ENCODE peak calls at places on chromosomes 7 and 10, in eight cellular contexts. W is fibroblast of the aortic adventitia; B is left ventricle myocardium inferior; F is CD8-positive, alpha-beta T cell; M is PC-3; N is CD4-positive, CD25-positive, alpha-beta regulatory T cell; S is lower leg skin; T is suprapubic skin. U is an unnamed sample.

GRCh38 chr7:117148971-117149370 is 173.9 kb downstream of the WNT2 start:
- DNase-seq in W (no peak), F (no peak), T (no peak), S (no peak), M (no peak), B (no peak), N (no peak), U (no peak)

GRCh38 chr7:75757298-75757676 is 14.7 kb downstream of the CCL26 start:
- DNase-seq in N (no peak), T (no peak), M (no peak), S (no peak), B (no peak), F (no peak), W (no peak), U (no peak)

GRCh38 chr10:25493122-25493893 is 318.5 kb downstream of the GPR158 start:
- DNase-seq in T (no peak), S (no peak), F (no peak), W (peak), B (no peak), N (no peak), M (peak), U (peak)

GRCh38 chr10:128278362-128278761 is 152.1 kb upstream of the MKI67 start:
- DNase-seq in B (no peak), N (no peak), S (no peak), T (no peak), F (no peak), M (no peak), W (no peak), U (no peak)

GRCh38 chr10:95476482-95477174 is 84.5 kb downstream of the SORBS1 start:
- DNase-seq in N (no peak), M (no peak), T (no peak), S (peak), W (no peak), B (no peak), F (no peak), U (no peak)

GRCh38 chr10:11095374-11095785 is 77.7 kb downstream of the CELF2 start:
- DNase-seq in B (no peak), T (no peak), W (no peak), F (no peak), M (no peak), N (no peak), S (no peak), U (no peak)

GRCh38 chr10:101780818-101781654 is 2.2 kb downstream of the NPM3 start:
- DNase-seq in N (peak), T (peak), M (peak), F (peak), W (peak), S (peak), B (peak), U (no peak)

GRCh38 chr7:26688388-26688787 is 176.0 kb downstream of the SKAP2 start:
- DNase-seq in B (no peak), M (no peak), N (no peak), F (no peak), S (no peak), W (no peak), T (no peak), U (no peak)

GRCh38 chr10:5590816-5591215 is 66.1 kb downstream of the CALML3 start:
- DNase-seq in F (no peak), S (no peak), B (no peak), W (no peak), M (no peak), T (no peak), N (no peak), U (no peak)

GRCh38 chr10:132223156-132223590 is 36.4 kb downstream of the DPYSL4 start:
- DNase-seq in W (peak), N (peak), F (peak), B (peak), T (no peak), M (peak), S (peak), U (no peak)

GRCh38 chr7:43884617-43885016 is 15.3 kb upstream of the MRPS24 start:
- DNase-seq in B (no peak), T (no peak), S (no peak), M (no peak), F (no peak), N (no peak), W (no peak), U (no peak)

GRCh38 chr7:27944626-27945025 is 204.7 kb downstream of the TAX1BP1 start:
- DNase-seq in W (peak), F (no peak), B (no peak), N (no peak), S (no peak), T (no peak), M (no peak), U (no peak)

GRCh38 chr10:76085773-76086570 is 654.5 kb downstream of the LRMDA start:
- DNase-seq in M (no peak), T (no peak), N (no peak), S (no peak), B (no peak), F (no peak), W (no peak), U (no peak)

GRCh38 chr10:101126684-101127628 is 4.1 kb upstream of the TLX1 start:
- DNase-seq in F (no peak), N (no peak), S (no peak), B (no peak), T (no peak), W (no peak), M (no peak), U (no peak)

GRCh38 chr7:114933665-114934064 is 11.8 kb downstream of the MDFIC start:
- DNase-seq in W (no peak), N (no peak), T (no peak), S (no peak), B (no peak), F (no peak), M (no peak), U (no peak)

GRCh38 chr10:70540089-70540788 is 61.7 kb downstream of the PALD1 start:
- DNase-seq in S (no peak), T (no peak), M (peak), B (no peak), F (no peak), W (peak), N (no peak), U (no peak)

GRCh38 chr10:10209152-10209551 is 808.5 kb upstream of the CELF2 start:
- DNase-seq in B (peak), S (no peak), M (no peak), T (no peak), F (no peak), W (peak), N (no peak), U (peak)

GRCh38 chr10:1536341-1536740 is 201.0 kb downstream of the ADARB2 start:
- DNase-seq in N (no peak), B (no peak), M (no peak), S (no peak), W (no peak), F (no peak), T (no peak), U (no peak)

GRCh38 chr7:14836006-14836405 is 66.5 kb downstream of the DGKB start:
- DNase-seq in M (no peak), W (no peak), F (no peak), S (no peak), T (no peak), B (no peak), N (no peak), U (no peak)

GRCh38 chr7:14835399-14835798 is 67.2 kb downstream of the DGKB start:
- DNase-seq in B (no peak), N (no peak), W (no peak), S (no peak), T (no peak), F (no peak), M (no peak), U (no peak)

GRCh38 chr7:14834888-14835287 is 67.7 kb downstream of the DGKB start:
- DNase-seq in B (no peak), N (no peak), W (peak), M (peak), F (no peak), S (no peak), T (no peak), U (peak)

GRCh38 chr7:14837216-14837615 is 65.3 kb downstream of the DGKB start:
- DNase-seq in F (no peak), M (peak), N (no peak), S (no peak), B (no peak), T (no peak), W (peak), U (no peak)

DNA sequence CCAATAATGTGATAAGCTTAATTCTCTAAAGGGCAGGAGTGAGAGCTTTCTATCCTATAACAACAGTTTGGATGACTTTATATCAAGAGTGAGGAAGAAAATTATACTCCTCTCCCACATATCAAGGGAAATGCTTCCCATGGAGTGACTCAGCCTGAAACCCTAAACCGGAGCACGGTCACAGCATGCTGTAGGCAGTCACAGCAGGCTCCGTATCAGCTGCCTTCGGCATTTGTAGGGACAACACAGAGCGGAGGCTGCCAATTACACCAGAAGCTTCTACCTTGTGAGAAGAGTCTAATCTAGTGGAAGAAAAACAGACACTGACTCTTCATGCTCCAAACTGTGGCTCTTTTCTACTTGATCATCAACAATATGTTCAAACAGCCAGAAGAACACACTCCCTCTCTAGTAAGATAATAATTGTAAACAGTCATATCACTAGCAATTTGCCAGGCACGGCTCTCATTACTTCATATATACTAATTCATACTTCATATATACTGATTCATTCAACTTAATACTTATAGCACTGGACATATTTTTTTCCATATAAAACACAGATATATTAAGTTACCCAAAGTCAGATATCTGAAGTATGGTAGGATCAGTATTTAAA is 65.9 kb downstream of the DGKB start:
- DNase-seq in B (peak), F (no peak), T (no peak), W (peak), M (peak), N (no peak), S (no peak), U (peak)
- H3K4me3 ChIP-seq in B (no peak), F (no peak), T (no peak), W (peak), M (peak), N (no peak), S (no peak), U (peak)

GRCh38 chr10:21502371-21502765 is 23.1 kb downstream of the SKIDA1 start:
- DNase-seq in M (no peak), T (no peak), N (no peak), S (no peak), W (no peak), F (no peak), B (no peak), U (no peak)

GRCh38 chr10:21503580-21503979 is 21.9 kb downstream of the SKIDA1 start:
- DNase-seq in B (no peak), W (no peak), T (no peak), M (no peak), S (no peak), N (no peak), F (no peak), U (no peak)

GRCh38 chr10:21501109-21501508 is 24.4 kb downstream of the SKIDA1 start:
- DNase-seq in M (no peak), F (no peak), T (no peak), B (no peak), N (no peak), S (peak), W (no peak), U (no peak)

GRCh38 chr10:21500578-21500910 is 24.9 kb downstream of the SKIDA1 start:
- DNase-seq in S (peak), N (no peak), F (no peak), B (no peak), M (no peak), W (no peak), T (no peak), U (no peak)

DNA sequence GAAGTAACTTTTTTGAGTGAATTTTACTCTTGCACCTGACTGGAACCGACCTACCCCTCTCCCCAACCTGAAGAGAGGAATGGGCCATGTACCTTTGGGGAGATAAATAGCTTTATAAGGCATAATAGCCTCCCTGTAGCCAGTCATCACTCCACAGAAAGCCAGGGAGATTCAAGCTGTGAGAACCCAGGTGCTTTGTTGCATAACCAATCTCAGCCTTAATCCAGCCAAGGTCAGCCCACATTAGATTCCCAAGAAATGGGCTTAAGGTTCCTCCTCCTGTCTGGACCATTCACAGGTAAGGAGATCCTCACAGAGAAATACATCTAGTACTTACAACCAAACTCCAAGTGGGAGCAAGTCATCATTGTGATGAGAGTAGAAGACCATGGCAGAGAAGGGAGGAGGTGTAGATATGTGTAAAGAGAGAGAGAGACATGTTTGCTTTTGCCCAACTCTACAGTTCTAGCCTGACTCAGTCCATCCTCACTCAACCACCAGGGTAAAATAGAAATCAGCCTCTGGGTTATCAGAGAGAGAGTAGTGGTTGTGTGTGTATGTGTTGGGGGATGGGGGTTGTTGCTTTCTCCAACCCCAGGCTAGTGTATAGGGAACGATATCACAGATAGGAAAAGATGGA is 23.6 kb downstream of the SKIDA1 start:
- DNase-seq in B (no peak), M (no peak), F (no peak), W (no peak), S (peak), N (no peak), T (no peak), U (no peak)
- H3K4me3 ChIP-seq in B (no peak), M (no peak), F (no peak), W (no peak), S (no peak), N (no peak), T (no peak), U (no peak)

GRCh38 chr10:58981051-58981450 is 195.4 kb upstream of the PHYHIPL start:
- DNase-seq in T (no peak), M (no peak), B (no peak), S (no peak), W (no peak), N (no peak), F (no peak), U (no peak)
- H3K4me3 ChIP-seq in T (no peak), M (no peak), B (no peak), S (no peak), W (no peak), N (no peak), F (no peak), U (no peak)

GRCh38 chr10:87816163-87816841 is 1.7 kb downstream of the ATAD1 start:
- DNase-seq in M (peak), B (no peak), N (no peak), T (no peak), S (no peak), W (peak), F (no peak), U (no peak)
- H3K4me3 ChIP-seq in M (peak), B (peak), N (peak), T (peak), S (no peak), W (peak), F (peak), U (no peak)

DNA sequence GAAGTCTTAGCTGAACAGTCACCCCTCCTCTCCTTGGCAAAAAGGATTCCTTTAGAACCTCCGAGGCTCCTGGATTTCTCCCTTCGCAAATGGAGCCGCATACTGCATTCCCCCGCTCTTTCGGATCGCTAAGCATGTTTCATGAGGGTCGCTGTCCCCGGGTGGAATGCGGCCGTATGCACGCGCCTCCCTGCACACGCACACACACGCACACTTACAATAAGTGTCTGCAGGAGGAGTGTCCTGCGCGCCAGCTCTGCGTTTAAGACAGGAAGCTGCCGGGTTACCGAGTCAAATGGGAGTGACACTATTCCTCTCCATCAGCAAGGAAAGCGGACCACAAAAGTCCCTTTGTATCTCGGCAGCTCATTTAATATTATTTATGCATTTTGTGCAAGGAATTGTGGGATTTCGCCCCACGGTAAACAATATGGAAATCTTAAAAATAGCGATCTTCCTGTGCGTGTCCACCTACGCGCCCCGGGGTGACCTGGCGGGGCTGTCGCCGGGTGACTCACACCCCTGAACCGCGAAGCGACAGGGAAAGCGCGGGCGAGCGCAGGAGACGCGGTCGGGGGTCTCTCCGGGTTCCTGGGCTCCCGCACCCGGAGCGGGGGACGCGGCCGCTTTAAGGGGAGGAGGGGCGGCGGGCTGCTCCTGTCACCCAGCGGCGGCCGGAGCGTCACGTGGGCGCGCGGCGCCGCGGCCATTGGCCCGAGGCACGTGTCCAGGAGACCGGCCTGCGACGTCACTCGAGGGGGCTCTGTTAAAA is 971 bp upstream of the EN2 start:
- DNase-seq in F (no peak), N (no peak), S (no peak), M (peak), W (peak), B (peak), T (no peak), U (peak)
- H3K4me3 ChIP-seq in F (peak), N (peak), S (peak), M (peak), W (peak), B (peak), T (peak), U (peak)

DNA sequence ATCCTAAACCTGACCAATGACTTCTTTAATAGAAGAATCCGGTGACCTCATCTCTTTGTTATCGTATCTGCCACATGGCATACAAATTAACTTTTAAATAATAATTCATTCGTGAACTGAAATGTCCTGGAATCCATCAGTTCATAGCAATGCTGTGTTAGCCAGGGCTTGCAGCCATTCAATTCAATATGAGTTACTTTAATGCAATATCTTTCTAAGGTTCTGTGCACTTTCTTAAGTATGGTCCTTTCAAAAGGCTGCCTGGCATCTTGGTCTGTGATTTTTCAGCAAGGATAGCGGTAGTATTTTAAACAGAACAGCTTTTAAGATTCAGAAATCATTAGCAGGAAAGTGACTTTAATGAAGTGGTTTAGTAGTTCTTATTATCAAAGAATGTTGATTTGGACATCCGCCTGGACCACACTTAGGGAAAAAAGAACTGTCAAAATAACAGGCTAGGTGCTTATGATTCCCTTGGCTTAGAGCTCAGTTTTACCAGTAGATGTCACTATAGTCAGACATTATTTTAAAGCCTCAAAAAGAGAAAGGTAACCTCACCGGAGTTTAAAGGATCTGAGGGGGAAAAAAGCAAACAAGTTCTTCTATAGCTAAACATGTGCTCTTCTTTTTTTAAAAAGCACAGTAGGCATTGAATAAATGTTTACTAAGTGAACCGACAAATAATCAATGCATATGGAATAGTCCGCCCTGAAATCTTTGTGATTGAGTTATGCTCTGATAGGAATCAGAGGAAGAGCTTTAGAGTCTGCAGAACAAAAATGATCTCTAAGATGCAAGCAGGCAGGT is 22.7 kb downstream of the SLC35G1 start:
- DNase-seq in F (no peak), N (no peak), B (no peak), M (peak), S (no peak), W (peak), T (no peak), U (no peak)
- H3K4me3 ChIP-seq in F (no peak), N (no peak), B (peak), M (no peak), S (no peak), W (no peak), T (no peak), U (no peak)

GRCh38 chr10:88278912-88279311 is 304.2 kb downstream of the RNLS start:
- DNase-seq in F (no peak), S (no peak), B (no peak), W (no peak), N (no peak), T (no peak), M (no peak), U (no peak)

GRCh38 chr10:88286030-88286429 is 297.1 kb downstream of the RNLS start:
- DNase-seq in T (no peak), N (no peak), W (no peak), B (no peak), F (no peak), M (no peak), S (no peak), U (no peak)

GRCh38 chr10:88280518-88280917 is 302.6 kb downstream of the RNLS start:
- DNase-seq in S (no peak), N (no peak), B (no peak), T (no peak), F (no peak), M (no peak), W (no peak), U (no peak)

GRCh38 chr10:88281592-88282268 is 301.4 kb downstream of the RNLS start:
- DNase-seq in M (no peak), W (peak), T (no peak), S (no peak), N (no peak), F (no peak), B (no peak), U (peak)

GRCh38 chr10:88282876-88283275 is 300.2 kb downstream of the RNLS start:
- DNase-seq in N (no peak), F (no peak), W (no peak), M (no peak), B (no peak), S (no peak), T (no peak), U (no peak)
- H3K4me3 ChIP-seq in N (no peak), F (no peak), W (no peak), M (no peak), B (no peak), S (no peak), T (no peak), U (no peak)

U was measured in skeletal muscle cell.